ENCODE peak calls at places on chromosome 9, in seven cellular contexts. One of them, this sample, is unnamed.
A peak's percentile ranks its signal among the peaks of the same experiment; 100 is the strongest.

GRCh38 chr9:127537792-127538191 is 74.3 kb upstream of the STXBP1 start:
- DNase-seq in bronchial epithelial cell: no peak
- DNase-seq in right atrium auricular region: no peak
- DNase-seq in PC-9: no peak
- DNase-seq in lower lobe of right lung: no peak
- DNase-seq in HFF-Myc: no peak
- DNase-seq in brain microvascular endothelial cell: no peak
- DNase-seq in this sample: no peak

GRCh38 chr9:109277451-109277850 is 43.4 kb downstream of the EPB41L4B start:
- DNase-seq in bronchial epithelial cell: no peak
- DNase-seq in right atrium auricular region: no peak
- DNase-seq in PC-9: no peak
- DNase-seq in lower lobe of right lung: no peak
- DNase-seq in HFF-Myc: no peak
- DNase-seq in brain microvascular endothelial cell: no peak
- DNase-seq in this sample: no peak

GRCh38 chr9:129746092-129746760 is 6.6 kb downstream of the PTGES start:
- DNase-seq in bronchial epithelial cell: no peak
- DNase-seq in right atrium auricular region: no peak
- DNase-seq in PC-9: no peak
- DNase-seq in lower lobe of right lung: no peak
- DNase-seq in HFF-Myc: no peak
- DNase-seq in brain microvascular endothelial cell: peak; percentile 30
- DNase-seq in this sample: no peak

GRCh38 chr9:71162136-71162535 is 40.7 kb upstream of the TRPM3 start:
- DNase-seq in bronchial epithelial cell: no peak
- DNase-seq in right atrium auricular region: no peak
- DNase-seq in PC-9: no peak
- DNase-seq in lower lobe of right lung: no peak
- DNase-seq in HFF-Myc: no peak
- DNase-seq in brain microvascular endothelial cell: no peak
- DNase-seq in this sample: no peak

GRCh38 chr9:7094052-7094451 is 336.3 kb downstream of the KDM4C start:
- DNase-seq in bronchial epithelial cell: peak; percentile 31
- DNase-seq in right atrium auricular region: no peak
- DNase-seq in PC-9: no peak
- DNase-seq in lower lobe of right lung: no peak
- DNase-seq in HFF-Myc: no peak
- DNase-seq in brain microvascular endothelial cell: peak; percentile 33
- DNase-seq in this sample: no peak

GRCh38 chr9:33524431-33524947 is 438 bp downstream of the ANKRD18B start:
- DNase-seq in bronchial epithelial cell: no peak
- DNase-seq in right atrium auricular region: no peak
- DNase-seq in PC-9: no peak
- DNase-seq in lower lobe of right lung: no peak
- DNase-seq in HFF-Myc: no peak
- DNase-seq in brain microvascular endothelial cell: no peak
- DNase-seq in this sample: no peak

GRCh38 chr9:87128844-87129493 is 181.7 kb upstream of the GAS1 start:
- DNase-seq in bronchial epithelial cell: no peak
- DNase-seq in right atrium auricular region: no peak
- DNase-seq in PC-9: no peak
- DNase-seq in lower lobe of right lung: no peak
- DNase-seq in HFF-Myc: no peak
- DNase-seq in brain microvascular endothelial cell: no peak
- DNase-seq in this sample: no peak

GRCh38 chr9:12880406-12881016 is 105.7 kb downstream of the LURAP1L start:
- DNase-seq in bronchial epithelial cell: no peak
- DNase-seq in right atrium auricular region: no peak
- DNase-seq in PC-9: no peak
- DNase-seq in lower lobe of right lung: no peak
- DNase-seq in HFF-Myc: no peak
- DNase-seq in brain microvascular endothelial cell: no peak
- DNase-seq in this sample: no peak

GRCh38 chr9:75939712-75940111 is 49.2 kb downstream of the PCSK5 start:
- DNase-seq in bronchial epithelial cell: no peak
- DNase-seq in right atrium auricular region: no peak
- DNase-seq in PC-9: no peak
- DNase-seq in lower lobe of right lung: no peak
- DNase-seq in HFF-Myc: no peak
- DNase-seq in brain microvascular endothelial cell: no peak
- DNase-seq in this sample: no peak
- TF ChIP-seq CTCF in bronchial epithelial cell: no peak
- TF ChIP-seq CTCF in right atrium auricular region: no peak
- TF ChIP-seq CTCF in PC-9: no peak
- TF ChIP-seq CTCF in lower lobe of right lung: no peak
- TF ChIP-seq CTCF in HFF-Myc: no peak
- TF ChIP-seq CTCF in brain microvascular endothelial cell: no peak
- TF ChIP-seq CTCF in this sample: no peak

GRCh38 chr9:137166242-137167112 is 3.4 kb downstream of the LRRC26 start:
- DNase-seq in bronchial epithelial cell: no peak
- DNase-seq in right atrium auricular region: no peak
- DNase-seq in PC-9: no peak
- DNase-seq in lower lobe of right lung: no peak
- DNase-seq in HFF-Myc: no peak
- DNase-seq in brain microvascular endothelial cell: no peak
- DNase-seq in this sample: no peak

GRCh38 chr9:137167113-137167751 is 2.6 kb downstream of the LRRC26 start:
- DNase-seq in bronchial epithelial cell: no peak
- DNase-seq in right atrium auricular region: no peak
- DNase-seq in PC-9: no peak
- DNase-seq in lower lobe of right lung: no peak
- DNase-seq in HFF-Myc: no peak
- DNase-seq in brain microvascular endothelial cell: no peak
- DNase-seq in this sample: no peak

GRCh38 chr9:137168907-137169763 is 716 bp downstream of the LRRC26 start:
- DNase-seq in bronchial epithelial cell: no peak
- DNase-seq in right atrium auricular region: no peak
- DNase-seq in PC-9: peak; percentile 66
- DNase-seq in lower lobe of right lung: no peak
- DNase-seq in HFF-Myc: no peak
- DNase-seq in brain microvascular endothelial cell: peak; percentile 7
- DNase-seq in this sample: no peak

GRCh38 chr9:137168575-137168906 is 1.3 kb downstream of the LRRC26 start:
- DNase-seq in bronchial epithelial cell: no peak
- DNase-seq in right atrium auricular region: no peak
- DNase-seq in PC-9: no peak
- DNase-seq in lower lobe of right lung: no peak
- DNase-seq in HFF-Myc: no peak
- DNase-seq in brain microvascular endothelial cell: no peak
- DNase-seq in this sample: no peak

DNA sequence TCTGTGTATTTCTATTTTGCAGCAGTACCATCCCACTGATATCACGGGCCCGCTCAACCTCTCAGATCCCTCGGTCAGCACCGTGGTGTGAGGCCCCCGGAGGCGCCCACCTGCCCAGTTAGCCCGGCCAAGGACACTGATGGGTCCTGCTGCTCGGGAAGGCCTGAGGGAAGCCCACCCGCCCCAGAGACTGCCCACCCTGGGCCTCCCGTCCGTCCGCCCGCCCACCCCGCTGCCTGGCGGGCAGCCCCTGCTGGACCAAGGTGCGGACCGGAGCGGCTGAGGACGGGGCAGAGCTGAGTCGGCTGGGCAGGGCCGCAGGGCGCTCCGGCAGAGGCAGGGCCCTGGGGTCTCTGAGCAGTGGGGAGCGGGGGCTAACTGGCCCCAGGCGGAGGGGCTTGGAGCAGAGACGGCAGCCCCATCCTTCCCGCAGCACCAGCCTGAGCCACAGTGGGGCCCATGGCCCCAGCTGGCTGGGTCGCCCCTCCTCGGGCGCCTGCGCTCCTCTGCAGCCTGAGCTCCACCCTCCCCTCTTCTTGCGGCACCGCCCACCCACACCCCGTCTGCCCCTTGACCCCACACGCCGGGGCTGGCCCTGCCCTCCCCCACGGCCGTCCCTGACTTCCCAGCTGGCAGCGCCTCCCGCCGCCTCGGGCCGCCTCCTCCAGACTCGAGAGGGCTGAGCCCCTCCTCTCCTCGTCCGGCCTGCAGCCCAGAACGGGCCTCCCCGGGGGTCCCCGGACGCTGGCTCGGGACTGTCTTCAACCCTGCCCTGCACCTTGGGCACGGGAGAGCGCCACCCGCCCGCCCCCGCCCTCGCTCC is 1.9 kb downstream of the LRRC26 start:
- DNase-seq in bronchial epithelial cell: no peak
- DNase-seq in right atrium auricular region: no peak
- DNase-seq in PC-9: no peak
- DNase-seq in lower lobe of right lung: no peak
- DNase-seq in HFF-Myc: no peak
- DNase-seq in brain microvascular endothelial cell: no peak
- DNase-seq in this sample: no peak
- H3K4me3 ChIP-seq in bronchial epithelial cell: peak overlapping the region; percentile 18
- H3K4me3 ChIP-seq in right atrium auricular region: no peak overlapping the region
- H3K4me3 ChIP-seq in PC-9: peak overlapping the region; percentile 75
- H3K4me3 ChIP-seq in lower lobe of right lung: peak overlapping the region; percentile 41
- H3K4me3 ChIP-seq in HFF-Myc: no peak overlapping the region
- H3K4me3 ChIP-seq in brain microvascular endothelial cell: no peak overlapping the region
- H3K4me3 ChIP-seq in this sample: no peak overlapping the region

GRCh38 chr9:113427629-113428028 is 17.1 kb downstream of the C9orf43 start:
- DNase-seq in bronchial epithelial cell: peak; percentile 61
- DNase-seq in right atrium auricular region: no peak
- DNase-seq in PC-9: no peak
- DNase-seq in lower lobe of right lung: no peak
- DNase-seq in HFF-Myc: no peak
- DNase-seq in brain microvascular endothelial cell: no peak
- DNase-seq in this sample: no peak

GRCh38 chr9:113421726-113422125 is 11.2 kb downstream of the C9orf43 start:
- DNase-seq in bronchial epithelial cell: no peak
- DNase-seq in right atrium auricular region: no peak
- DNase-seq in PC-9: no peak
- DNase-seq in lower lobe of right lung: no peak
- DNase-seq in HFF-Myc: no peak
- DNase-seq in brain microvascular endothelial cell: no peak
- DNase-seq in this sample: no peak

GRCh38 chr9:113426701-113427100 is 16.2 kb downstream of the C9orf43 start:
- DNase-seq in bronchial epithelial cell: no peak
- DNase-seq in right atrium auricular region: no peak
- DNase-seq in PC-9: no peak
- DNase-seq in lower lobe of right lung: no peak
- DNase-seq in HFF-Myc: no peak
- DNase-seq in brain microvascular endothelial cell: no peak
- DNase-seq in this sample: no peak

GRCh38 chr9:113428062-113428600 is 17.6 kb downstream of the C9orf43 start:
- DNase-seq in bronchial epithelial cell: no peak
- DNase-seq in right atrium auricular region: no peak
- DNase-seq in PC-9: no peak
- DNase-seq in lower lobe of right lung: no peak
- DNase-seq in HFF-Myc: no peak
- DNase-seq in brain microvascular endothelial cell: no peak
- DNase-seq in this sample: no peak

DNA sequence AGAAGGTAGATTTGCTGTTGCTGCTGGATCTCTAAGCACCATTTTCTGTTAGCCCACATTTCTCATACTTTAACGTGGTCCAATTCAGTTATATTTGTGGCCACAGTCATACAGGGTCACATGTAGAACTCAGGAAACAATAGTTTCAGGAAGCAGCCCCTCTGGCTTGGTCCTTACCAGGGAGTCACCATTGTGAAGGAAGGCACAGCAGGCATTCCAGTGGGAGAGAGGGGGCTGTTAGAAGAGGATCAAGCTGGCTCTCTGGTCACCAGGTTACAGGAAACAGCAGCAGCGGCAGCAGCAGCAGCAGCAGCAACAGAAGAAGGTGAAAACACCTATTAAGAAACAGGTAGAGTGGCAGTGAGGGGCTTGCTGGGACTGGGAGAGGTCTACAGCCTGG is 14.5 kb downstream of the C9orf43 start:
- DNase-seq in bronchial epithelial cell: no peak
- DNase-seq in right atrium auricular region: no peak
- DNase-seq in PC-9: no peak
- DNase-seq in lower lobe of right lung: no peak
- DNase-seq in HFF-Myc: no peak
- DNase-seq in brain microvascular endothelial cell: no peak
- DNase-seq in this sample: no peak
- TF ChIP-seq CTCF in bronchial epithelial cell: no peak
- TF ChIP-seq CTCF in right atrium auricular region: no peak
- TF ChIP-seq CTCF in PC-9: no peak
- TF ChIP-seq CTCF in lower lobe of right lung: no peak
- TF ChIP-seq CTCF in HFF-Myc: no peak
- TF ChIP-seq CTCF in brain microvascular endothelial cell: no peak
- TF ChIP-seq CTCF in this sample: no peak

GRCh38 chr9:22005700-22006605 is 3.2 kb downstream of the CDKN2B start:
- DNase-seq in bronchial epithelial cell: no peak
- DNase-seq in right atrium auricular region: no peak
- DNase-seq in PC-9: no peak
- DNase-seq in lower lobe of right lung: no peak
- DNase-seq in HFF-Myc: no peak
- DNase-seq in brain microvascular endothelial cell: no peak
- DNase-seq in this sample: no peak
- H3K4me3 ChIP-seq in bronchial epithelial cell: peak overlapping the region; percentile 97
- H3K4me3 ChIP-seq in right atrium auricular region: no peak overlapping the region
- H3K4me3 ChIP-seq in PC-9: peak overlapping the region; percentile 100
- H3K4me3 ChIP-seq in lower lobe of right lung: no peak overlapping the region
- H3K4me3 ChIP-seq in HFF-Myc: peak overlapping the region; percentile 36
- H3K4me3 ChIP-seq in brain microvascular endothelial cell: peak overlapping the region; percentile 94
- H3K4me3 ChIP-seq in this sample: peak overlapping the region; percentile 36

GRCh38 chr9:14660721-14661120 is 32.5 kb downstream of the ZDHHC21 start:
- DNase-seq in bronchial epithelial cell: no peak
- DNase-seq in right atrium auricular region: no peak
- DNase-seq in PC-9: no peak
- DNase-seq in lower lobe of right lung: no peak
- DNase-seq in HFF-Myc: no peak
- DNase-seq in brain microvascular endothelial cell: no peak
- DNase-seq in this sample: no peak

GRCh38 chr9:14662060-14662453 is 31.2 kb downstream of the ZDHHC21 start:
- DNase-seq in bronchial epithelial cell: no peak
- DNase-seq in right atrium auricular region: no peak
- DNase-seq in PC-9: no peak
- DNase-seq in lower lobe of right lung: no peak
- DNase-seq in HFF-Myc: no peak
- DNase-seq in brain microvascular endothelial cell: no peak
- DNase-seq in this sample: no peak

GRCh38 chr9:14661421-14662059 is 31.7 kb downstream of the ZDHHC21 start:
- DNase-seq in bronchial epithelial cell: peak; percentile 39
- DNase-seq in right atrium auricular region: no peak
- DNase-seq in PC-9: no peak
- DNase-seq in lower lobe of right lung: no peak
- DNase-seq in HFF-Myc: no peak
- DNase-seq in brain microvascular endothelial cell: peak; percentile 4
- DNase-seq in this sample: no peak
- TF ChIP-seq CTCF in bronchial epithelial cell: peak; percentile 30
- TF ChIP-seq CTCF in right atrium auricular region: peak; percentile 50
- TF ChIP-seq CTCF in PC-9: peak; percentile 55
- TF ChIP-seq CTCF in lower lobe of right lung: peak; percentile 53
- TF ChIP-seq CTCF in HFF-Myc: peak; percentile 45
- TF ChIP-seq CTCF in brain microvascular endothelial cell: peak; percentile 39
- TF ChIP-seq CTCF in this sample: peak; percentile 47

This sample was measured in kidney epithelial cell.